ENCODE peak calls at places on chromosomes 1 and 21, in six cellular contexts. One of them, this sample, is unnamed.

GRCh38 chr1:233440952-233441401 is 113.5 kb downstream of the MAP3K21 start:
- DNase-seq in DMS53: peak; percentile 85
- DNase-seq in ELR: peak; percentile 65
- DNase-seq in Calu3: peak; percentile 40
- DNase-seq in WTC11: peak; percentile 34
- DNase-seq in A549: peak; percentile 80
- DNase-seq in this sample: no peak

GRCh38 chr1:226296911-226297310 is 12.1 kb downstream of the LIN9 start:
- DNase-seq in DMS53: no peak
- DNase-seq in ELR: no peak
- DNase-seq in Calu3: no peak
- DNase-seq in WTC11: no peak
- DNase-seq in A549: no peak
- DNase-seq in this sample: no peak

GRCh38 chr1:45359882-45360513 is 19.8 kb upstream of the MUTYH start:
- DNase-seq in DMS53: peak; percentile 79
- DNase-seq in ELR: peak; percentile 76
- DNase-seq in Calu3: peak; percentile 58
- DNase-seq in WTC11: peak; percentile 32
- DNase-seq in A549: peak; percentile 48
- DNase-seq in this sample: peak; percentile 69

GRCh38 chr1:184027751-184028682 is 9.5 kb downstream of the COLGALT2 start:
- DNase-seq in DMS53: no peak
- DNase-seq in ELR: no peak
- DNase-seq in Calu3: no peak
- DNase-seq in WTC11: no peak
- DNase-seq in A549: no peak
- DNase-seq in this sample: no peak

GRCh38 chr1:4654764-4655673 is 610 bp downstream of the AJAP1 start:
- DNase-seq in DMS53: no peak
- DNase-seq in ELR: no peak
- DNase-seq in Calu3: no peak
- DNase-seq in WTC11: no peak
- DNase-seq in A549: no peak
- DNase-seq in this sample: no peak

GRCh38 chr1:32925360-32926142 is 24.4 kb upstream of the TMEM54 start:
- DNase-seq in DMS53: peak; percentile 76
- DNase-seq in ELR: no peak
- DNase-seq in Calu3: no peak
- DNase-seq in WTC11: peak; percentile 53
- DNase-seq in A549: no peak
- DNase-seq in this sample: no peak

GRCh38 chr1:201890806-201891450 is 2.2 kb downstream of the SHISA4 start:
- DNase-seq in DMS53: no peak
- DNase-seq in ELR: no peak
- DNase-seq in Calu3: no peak
- DNase-seq in WTC11: no peak
- DNase-seq in A549: no peak
- DNase-seq in this sample: no peak

GRCh38 chr1:82517586-82517985 is 716.9 kb downstream of the ADGRL2 start:
- DNase-seq in DMS53: no peak
- DNase-seq in ELR: peak; percentile 0
- DNase-seq in Calu3: no peak
- DNase-seq in WTC11: peak; percentile 40
- DNase-seq in A549: no peak
- DNase-seq in this sample: no peak

GRCh38 chr1:54716299-54717047 is 812 bp downstream of the TTC4 start:
- DNase-seq in DMS53: peak; percentile 68
- DNase-seq in ELR: peak; percentile 88
- DNase-seq in Calu3: no peak
- DNase-seq in WTC11: no peak
- DNase-seq in A549: no peak
- DNase-seq in this sample: no peak

GRCh38 chr1:104574619-104575018 is 824.9 kb downstream of the AMY1C start:
- DNase-seq in DMS53: no peak
- DNase-seq in ELR: no peak
- DNase-seq in Calu3: no peak
- DNase-seq in WTC11: no peak
- DNase-seq in A549: peak; percentile 1
- DNase-seq in this sample: no peak

GRCh38 chr1:158112994-158113758 is 67.5 kb upstream of the CD1D start:
- DNase-seq in DMS53: peak; percentile 61
- DNase-seq in ELR: peak; percentile 57
- DNase-seq in Calu3: peak; percentile 75
- DNase-seq in WTC11: peak; percentile 65
- DNase-seq in A549: peak; percentile 31
- DNase-seq in this sample: no peak

GRCh38 chr1:91124989-91125417 is 103.2 kb upstream of the ZNF644 start:
- DNase-seq in DMS53: peak; percentile 41
- DNase-seq in ELR: no peak
- DNase-seq in Calu3: no peak
- DNase-seq in WTC11: no peak
- DNase-seq in A549: no peak
- DNase-seq in this sample: no peak

GRCh38 chr1:246497331-246497915 is 9.7 kb downstream of the SMYD3 start:
- DNase-seq in DMS53: peak; percentile 83
- DNase-seq in ELR: peak; percentile 85
- DNase-seq in Calu3: peak; percentile 44
- DNase-seq in WTC11: no peak
- DNase-seq in A549: peak; percentile 79
- DNase-seq in this sample: no peak

GRCh38 chr1:211783266-211783665 is 47.3 kb downstream of the LPGAT1 start:
- DNase-seq in DMS53: no peak
- DNase-seq in ELR: no peak
- DNase-seq in Calu3: no peak
- DNase-seq in WTC11: no peak
- DNase-seq in A549: no peak
- DNase-seq in this sample: no peak

GRCh38 chr1:56477164-56478111 is 101.9 kb downstream of the PLPP3 start:
- DNase-seq in DMS53: peak; percentile 64
- DNase-seq in ELR: peak; percentile 30
- DNase-seq in Calu3: peak; percentile 52
- DNase-seq in WTC11: peak; percentile 56
- DNase-seq in A549: no peak
- DNase-seq in this sample: peak; percentile 52

GRCh38 chr1:247291161-247291560 is 35.3 kb downstream of the VN1R5 start:
- DNase-seq in DMS53: no peak
- DNase-seq in ELR: no peak
- DNase-seq in Calu3: no peak
- DNase-seq in WTC11: no peak
- DNase-seq in A549: no peak
- DNase-seq in this sample: no peak

GRCh38 chr1:59391216-59392179 is 94.6 kb downstream of the FGGY start:
- DNase-seq in DMS53: no peak
- DNase-seq in ELR: no peak
- DNase-seq in Calu3: no peak
- DNase-seq in WTC11: no peak
- DNase-seq in A549: no peak
- DNase-seq in this sample: no peak

GRCh38 chr21:21247441-21247840 is 249.2 kb downstream of the NCAM2 start:
- DNase-seq in DMS53: peak; percentile 1
- DNase-seq in ELR: peak; percentile 58
- DNase-seq in Calu3: no peak
- DNase-seq in WTC11: no peak
- DNase-seq in A549: no peak
- DNase-seq in this sample: no peak

GRCh38 chr21:46543306-46543705 is 61.6 kb downstream of the S100B start:
- DNase-seq in DMS53: no peak
- DNase-seq in ELR: no peak
- DNase-seq in Calu3: no peak
- DNase-seq in WTC11: no peak
- DNase-seq in A549: no peak
- DNase-seq in this sample: peak; percentile 13

GRCh38 chr1:9135145-9135836 is 6.4 kb upstream of the GPR157 start:
- DNase-seq in DMS53: no peak
- DNase-seq in ELR: no peak
- DNase-seq in Calu3: no peak
- DNase-seq in WTC11: no peak
- DNase-seq in A549: no peak
- DNase-seq in this sample: no peak

GRCh38 chr1:161307230-161307768 is 2.5 kb downstream of the MPZ start:
- DNase-seq in DMS53: peak; percentile 56
- DNase-seq in ELR: peak; percentile 65
- DNase-seq in Calu3: no peak
- DNase-seq in WTC11: no peak
- DNase-seq in A549: peak; percentile 29
- DNase-seq in this sample: no peak

GRCh38 chr1:178093958-178094751 is at the start of gene RASAL2:
- DNase-seq in DMS53: peak; percentile 80
- DNase-seq in ELR: peak; percentile 80
- DNase-seq in Calu3: peak; percentile 85
- DNase-seq in WTC11: peak; percentile 82
- DNase-seq in A549: peak; percentile 76
- DNase-seq in this sample: peak; percentile 62

GRCh38 chr1:41631971-41632370 is 147.5 kb upstream of the EDN2 start:
- DNase-seq in DMS53: no peak
- DNase-seq in ELR: peak; percentile 85
- DNase-seq in Calu3: no peak
- DNase-seq in WTC11: no peak
- DNase-seq in A549: no peak
- DNase-seq in this sample: no peak

GRCh38 chr1:239730378-239730777 is 344.0 kb downstream of the CHRM3 start:
- DNase-seq in DMS53: no peak
- DNase-seq in ELR: no peak
- DNase-seq in Calu3: no peak
- DNase-seq in WTC11: no peak
- DNase-seq in A549: no peak
- DNase-seq in this sample: no peak

GRCh38 chr1:51336711-51337110 is 6.3 kb upstream of the TTC39A start:
- DNase-seq in DMS53: no peak
- DNase-seq in ELR: no peak
- DNase-seq in Calu3: no peak
- DNase-seq in WTC11: no peak
- DNase-seq in A549: no peak
- DNase-seq in this sample: peak; percentile 4

GRCh38 chr1:5423109-5423508 is 569.1 kb downstream of the NPHP4 start:
- DNase-seq in DMS53: no peak
- DNase-seq in ELR: no peak
- DNase-seq in Calu3: no peak
- DNase-seq in WTC11: no peak
- DNase-seq in A549: no peak
- DNase-seq in this sample: no peak

GRCh38 chr1:35959304-35959703 is 28.4 kb downstream of the AGO3 start:
- DNase-seq in DMS53: no peak
- DNase-seq in ELR: no peak
- DNase-seq in Calu3: no peak
- DNase-seq in WTC11: no peak
- DNase-seq in A549: no peak
- DNase-seq in this sample: no peak

GRCh38 chr1:227923353-227924167 is 24.2 kb downstream of the WNT9A start:
- DNase-seq in DMS53: no peak
- DNase-seq in ELR: no peak
- DNase-seq in Calu3: no peak
- DNase-seq in WTC11: no peak
- DNase-seq in A549: no peak
- DNase-seq in this sample: no peak

GRCh38 chr1:237756304-237756967 is 134.3 kb downstream of the ZP4 start:
- DNase-seq in DMS53: peak; percentile 85
- DNase-seq in ELR: no peak
- DNase-seq in Calu3: peak; percentile 7
- DNase-seq in WTC11: no peak
- DNase-seq in A549: peak; percentile 13
- DNase-seq in this sample: no peak

GRCh38 chr1:99756598-99756997 is 9.8 kb downstream of the FRRS1 start:
- DNase-seq in DMS53: no peak
- DNase-seq in ELR: peak; percentile 64
- DNase-seq in Calu3: no peak
- DNase-seq in WTC11: no peak
- DNase-seq in A549: peak; percentile 2
- DNase-seq in this sample: no peak

GRCh38 chr1:232868793-232869491 is 63.7 kb downstream of the MAP10 start:
- DNase-seq in DMS53: peak; percentile 69
- DNase-seq in ELR: peak; percentile 75
- DNase-seq in Calu3: peak; percentile 6
- DNase-seq in WTC11: no peak
- DNase-seq in A549: peak; percentile 66
- DNase-seq in this sample: no peak

GRCh38 chr1:53541761-53542550 is 82.8 kb downstream of the DMRTB1 start:
- DNase-seq in DMS53: peak; percentile 71
- DNase-seq in ELR: peak; percentile 91
- DNase-seq in Calu3: peak; percentile 32
- DNase-seq in WTC11: peak; percentile 62
- DNase-seq in A549: peak; percentile 70
- DNase-seq in this sample: no peak

This sample was measured in stomach.